ENCODE peak calls at places on chromosomes 12 and 14, in five cellular contexts. E is GM13976, M is left ventricle myocardium inferior, H is astrocyte of the cerebellum, U is Peyer's patch. B is an unnamed sample.

GRCh38 chr12:85057370-85057963 is 21.3 kb downstream of the LRRIQ1 start:
- DNase-seq in U (peak; percentile 54), H (peak; percentile 38), E (peak; percentile 13), M (no peak), B (no peak)

GRCh38 chr14:50379563-50379962 is 17.1 kb downstream of the CDKL1 start:
- DNase-seq in M (no peak), E (no peak), U (no peak), H (no peak), B (no peak)

GRCh38 chr14:73760598-73761586 is 46.7 kb upstream of the PNMA1 start:
- DNase-seq in M (no peak), E (no peak), H (no peak), U (no peak), B (no peak)

GRCh38 chr12:108691995-108692808 is 39.1 kb downstream of the CORO1C start:
- DNase-seq in E (no peak), M (peak; percentile 49), H (no peak), U (no peak), B (peak; percentile 7)

GRCh38 chr12:42798811-42799438 is 209.4 kb upstream of the PRICKLE1 start:
- DNase-seq in U (no peak), H (peak; percentile 49), E (no peak), M (no peak), B (no peak)

GRCh38 chr12:77845831-77846230 is 15.1 kb downstream of the NAV3 start:
- DNase-seq in E (no peak), H (no peak), M (no peak), U (no peak), B (no peak)

GRCh38 chr12:30792648-30793499 is 38.1 kb upstream of the CAPRIN2 start:
- DNase-seq in E (no peak), H (no peak), U (no peak), M (no peak), B (no peak)

GRCh38 chr14:21997300-21997699 is 323.7 kb upstream of the OR4E1 start:
- DNase-seq in M (no peak), H (no peak), E (no peak), U (peak; percentile 47), B (no peak)

GRCh38 chr12:26787125-26787495 is 45.9 kb downstream of the ITPR2 start:
- DNase-seq in M (no peak), U (no peak), H (peak; percentile 73), E (no peak), B (no peak)